ENCODE peak calls at places on chromosomes 5 and 9, in four cellular contexts. V is activated T-cell treated with anti-CD3 and anti-CD28 coated beads, Interleukin-2, amount 50 U/mL, for 72 hours; N is brain microvascular endothelial cell; W is choroid plexus epithelial cell. D is an unnamed sample.

GRCh38 chr5:158998911-158999705 is 100.6 kb downstream of the EBF1 start:
- DNase-seq in V (no peak), N (no peak), W (no peak), D (no peak)

GRCh38 chr5:150077996-150078801 is 8.2 kb downstream of the CSF1R start:
- DNase-seq in V (no peak), N (no peak), W (no peak), D (no peak)

GRCh38 chr9:21295992-21296391 is 9.1 kb downstream of the IFNA5 start:
- DNase-seq in V (no peak), N (no peak), W (no peak), D (no peak)

GRCh38 chr5:173204185-173204979 is 30.6 kb downstream of the NKX2-5 start:
- DNase-seq in V (peak), N (peak), W (peak), D (no peak)

GRCh38 chr9:37262410-37262809 is 142.0 kb downstream of the ZCCHC7 start:
- DNase-seq in V (no peak), N (peak), W (peak), D (no peak)

GRCh38 chr5:81685481-81685880 is 65.4 kb downstream of the SSBP2 start:
- DNase-seq in V (no peak), N (no peak), W (no peak), D (no peak)

GRCh38 chr5:74107899-74108298 is 481.9 kb downstream of the ARHGEF28 start:
- DNase-seq in V (no peak), N (no peak), W (peak), D (no peak)

GRCh38 chr9:126500600-126501382 is 112.9 kb upstream of the LMX1B start:
- DNase-seq in V (peak), N (peak), W (peak), D (peak)

GRCh38 chr5:82459626-82460025 is 181.5 kb upstream of the RPS23 start:
- DNase-seq in V (no peak), N (no peak), W (no peak), D (no peak)

GRCh38 chr9:106916491-106917235 is 53.7 kb downstream of the ZNF462 start:
- DNase-seq in V (no peak), N (peak), W (peak), D (no peak)

GRCh38 chr9:18976368-18977238 is 56.4 kb downstream of the SAXO1 start:
- DNase-seq in V (no peak), N (peak), W (peak), D (no peak)

D was measured in activated naive CD4-positive, alpha-beta T cell treated with Interleukin-2 at 50 U/mL for 16 hours.